ENCODE peak calls at places on chromosomes 7 and 10, in six cellular contexts. One of them, this sample, is unnamed.

GRCh38 chr10:69087600-69088470 is at the start of gene SRGN:
- DNase-seq in cardiac muscle cell: peak
- DNase-seq in effector memory CD4-positive, alpha-beta T cell: peak
- DNase-seq in GDM1: peak
- DNase-seq in AG04449: peak
- DNase-seq in T-helper 1 cell: peak
- DNase-seq in this sample: peak

GRCh38 chr10:77501152-77501845 is 136.3 kb downstream of the KCNMA1 start:
- DNase-seq in AG04449: peak
- DNase-seq in T-helper 1 cell: no peak
- DNase-seq in effector memory CD4-positive, alpha-beta T cell: no peak
- DNase-seq in cardiac muscle cell: peak
- DNase-seq in GDM1: no peak
- DNase-seq in this sample: no peak

GRCh38 chr7:325811-326210 is 35.8 kb downstream of the FOXL3 start:
- DNase-seq in GDM1: no peak
- DNase-seq in AG04449: no peak
- DNase-seq in cardiac muscle cell: no peak
- DNase-seq in T-helper 1 cell: no peak
- DNase-seq in effector memory CD4-positive, alpha-beta T cell: no peak
- DNase-seq in this sample: no peak

GRCh38 chr7:73850781-73851207 is 8.5 kb upstream of the METTL27 start:
- DNase-seq in T-helper 1 cell: no peak
- DNase-seq in cardiac muscle cell: peak
- DNase-seq in effector memory CD4-positive, alpha-beta T cell: no peak
- DNase-seq in AG04449: peak
- DNase-seq in GDM1: no peak
- DNase-seq in this sample: no peak

GRCh38 chr7:141701489-141702046 is 398 bp downstream of the DENND11 start:
- DNase-seq in AG04449: no peak
- DNase-seq in T-helper 1 cell: peak
- DNase-seq in effector memory CD4-positive, alpha-beta T cell: peak
- DNase-seq in cardiac muscle cell: peak
- DNase-seq in GDM1: peak
- DNase-seq in this sample: peak

GRCh38 chr7:6221340-6222319 is 50.8 kb downstream of the CYTH3 start:
- DNase-seq in AG04449: no peak
- DNase-seq in T-helper 1 cell: no peak
- DNase-seq in GDM1: no peak
- DNase-seq in cardiac muscle cell: peak
- DNase-seq in effector memory CD4-positive, alpha-beta T cell: peak
- DNase-seq in this sample: no peak

GRCh38 chr10:62046522-62047239 is 145.2 kb downstream of the ARID5B start:
- DNase-seq in cardiac muscle cell: peak
- DNase-seq in GDM1: no peak
- DNase-seq in T-helper 1 cell: no peak
- DNase-seq in AG04449: no peak
- DNase-seq in effector memory CD4-positive, alpha-beta T cell: no peak
- DNase-seq in this sample: no peak

GRCh38 chr7:39248041-39248692 is 270.5 kb downstream of the POU6F2 start:
- DNase-seq in cardiac muscle cell: no peak
- DNase-seq in effector memory CD4-positive, alpha-beta T cell: no peak
- DNase-seq in T-helper 1 cell: no peak
- DNase-seq in GDM1: no peak
- DNase-seq in AG04449: no peak
- DNase-seq in this sample: no peak

GRCh38 chr7:132516042-132516840 is 60.0 kb downstream of the PLXNA4 start:
- DNase-seq in effector memory CD4-positive, alpha-beta T cell: no peak
- DNase-seq in T-helper 1 cell: no peak
- DNase-seq in cardiac muscle cell: peak
- DNase-seq in GDM1: no peak
- DNase-seq in AG04449: no peak
- DNase-seq in this sample: no peak

GRCh38 chr10:93383562-93383981 is 98.6 kb downstream of the MYOF start:
- DNase-seq in GDM1: no peak
- DNase-seq in AG04449: peak
- DNase-seq in T-helper 1 cell: no peak
- DNase-seq in cardiac muscle cell: peak
- DNase-seq in effector memory CD4-positive, alpha-beta T cell: no peak
- DNase-seq in this sample: no peak

GRCh38 chr7:140404565-140405080 is 765 bp downstream of the RAB19 start:
- DNase-seq in cardiac muscle cell: no peak
- DNase-seq in T-helper 1 cell: no peak
- DNase-seq in effector memory CD4-positive, alpha-beta T cell: no peak
- DNase-seq in GDM1: no peak
- DNase-seq in AG04449: no peak
- DNase-seq in this sample: no peak

GRCh38 chr10:94218496-94219183 is 144.1 kb downstream of the NOC3L start:
- DNase-seq in effector memory CD4-positive, alpha-beta T cell: no peak
- DNase-seq in GDM1: no peak
- DNase-seq in AG04449: no peak
- DNase-seq in T-helper 1 cell: no peak
- DNase-seq in cardiac muscle cell: no peak
- DNase-seq in this sample: no peak

GRCh38 chr10:75098902-75099673 is 12.4 kb upstream of the SAMD8 start:
- DNase-seq in GDM1: no peak
- DNase-seq in AG04449: no peak
- DNase-seq in T-helper 1 cell: no peak
- DNase-seq in effector memory CD4-positive, alpha-beta T cell: no peak
- DNase-seq in cardiac muscle cell: no peak
- DNase-seq in this sample: no peak

GRCh38 chr7:68865351-68865885 is 732.9 kb upstream of the AUTS2 start:
- DNase-seq in T-helper 1 cell: no peak
- DNase-seq in cardiac muscle cell: peak
- DNase-seq in GDM1: no peak
- DNase-seq in AG04449: peak
- DNase-seq in effector memory CD4-positive, alpha-beta T cell: no peak
- DNase-seq in this sample: no peak

GRCh38 chr7:94190599-94191061 is 186.5 kb upstream of the BET1 start:
- DNase-seq in cardiac muscle cell: peak
- DNase-seq in T-helper 1 cell: no peak
- DNase-seq in effector memory CD4-positive, alpha-beta T cell: no peak
- DNase-seq in GDM1: no peak
- DNase-seq in AG04449: peak
- DNase-seq in this sample: no peak

GRCh38 chr10:35555962-35556930 is 48.9 kb upstream of the GJD4 start:
- DNase-seq in effector memory CD4-positive, alpha-beta T cell: no peak
- DNase-seq in AG04449: no peak
- DNase-seq in GDM1: no peak
- DNase-seq in T-helper 1 cell: no peak
- DNase-seq in cardiac muscle cell: no peak
- DNase-seq in this sample: no peak

GRCh38 chr10:100791254-100792058 is 46.1 kb downstream of the PAX2 start:
- DNase-seq in cardiac muscle cell: peak
- DNase-seq in GDM1: no peak
- DNase-seq in effector memory CD4-positive, alpha-beta T cell: no peak
- DNase-seq in T-helper 1 cell: no peak
- DNase-seq in AG04449: no peak
- DNase-seq in this sample: no peak

GRCh38 chr7:51000956-51001355 is 218.3 kb upstream of the GRB10 start:
- DNase-seq in AG04449: no peak
- DNase-seq in GDM1: no peak
- DNase-seq in effector memory CD4-positive, alpha-beta T cell: no peak
- DNase-seq in cardiac muscle cell: no peak
- DNase-seq in T-helper 1 cell: no peak
- DNase-seq in this sample: no peak

GRCh38 chr10:109726473-109726872 is 196.8 kb downstream of the XPNPEP1 start:
- DNase-seq in AG04449: no peak
- DNase-seq in T-helper 1 cell: no peak
- DNase-seq in cardiac muscle cell: no peak
- DNase-seq in effector memory CD4-positive, alpha-beta T cell: no peak
- DNase-seq in GDM1: no peak
- DNase-seq in this sample: no peak

GRCh38 chr10:97687785-97688781 is 1.0 kb upstream of the AVPI1 start:
- DNase-seq in GDM1: no peak
- DNase-seq in effector memory CD4-positive, alpha-beta T cell: no peak
- DNase-seq in AG04449: peak
- DNase-seq in T-helper 1 cell: no peak
- DNase-seq in cardiac muscle cell: peak
- DNase-seq in this sample: no peak

GRCh38 chr10:5325076-5325475 is 39.7 kb upstream of the UCN3 start:
- DNase-seq in GDM1: no peak
- DNase-seq in cardiac muscle cell: peak
- DNase-seq in AG04449: no peak
- DNase-seq in effector memory CD4-positive, alpha-beta T cell: no peak
- DNase-seq in T-helper 1 cell: no peak
- DNase-seq in this sample: no peak

GRCh38 chr7:378041-378420 is 88.1 kb downstream of the FOXL3 start:
- DNase-seq in effector memory CD4-positive, alpha-beta T cell: no peak
- DNase-seq in T-helper 1 cell: no peak
- DNase-seq in GDM1: no peak
- DNase-seq in AG04449: no peak
- DNase-seq in cardiac muscle cell: no peak
- DNase-seq in this sample: no peak

GRCh38 chr10:61024801-61025201 is 80.8 kb upstream of the RHOBTB1 start:
- DNase-seq in AG04449: no peak
- DNase-seq in T-helper 1 cell: no peak
- DNase-seq in GDM1: no peak
- DNase-seq in effector memory CD4-positive, alpha-beta T cell: no peak
- DNase-seq in cardiac muscle cell: peak
- DNase-seq in this sample: no peak

This sample was measured in memory B cell.